ENCODE peak calls at places on chromosomes 7 and 10, in ten cellular contexts. F is tibial artery, Q is endothelial cell of umbilical vein, C is spleen, N is H9, S is sigmoid colon, I is ovary, A is HCT116, E is BJ, H is AG10803. B is an unnamed sample.

GRCh38 chr10:76116523-76116922 is 685.1 kb downstream of the LRMDA start:
- DNase-seq in F (no peak), Q (no peak), C (no peak), N (no peak), S (no peak), I (no peak), A (no peak), E (no peak), H (no peak), B (no peak)

GRCh38 chr10:4127518-4128315 is 342.7 kb upstream of the KLF6 start:
- DNase-seq in F (no peak), Q (peak), C (no peak), N (no peak), S (no peak), I (no peak), A (no peak), E (no peak), H (no peak), B (no peak)

GRCh38 chr7:20561466-20561865 is 54.0 kb upstream of the ABCB5 start:
- DNase-seq in F (no peak), Q (peak), C (no peak), N (no peak), S (no peak), I (no peak), A (no peak), E (no peak), H (no peak), B (no peak)

GRCh38 chr10:132374176-132374575 is 22.8 kb upstream of the PWWP2B start:
- DNase-seq in F (no peak), Q (no peak), C (peak), N (no peak), S (peak), I (no peak), A (no peak), E (no peak), H (no peak), B (no peak)

GRCh38 chr10:51585742-51586141 is 113.7 kb downstream of the CSTF2T start:
- DNase-seq in F (no peak), Q (no peak), C (no peak), N (no peak), S (no peak), I (no peak), A (no peak), E (no peak), H (no peak), B (no peak)

GRCh38 chr10:43689618-43689954 is 40.9 kb upstream of the ZNF32 start:
- DNase-seq in F (peak), Q (no peak), C (peak), N (peak), S (peak), I (peak), A (no peak), E (no peak), H (peak), B (no peak)

GRCh38 chr10:125868372-125868975 is 12.6 kb downstream of the DHX32 start:
- DNase-seq in F (no peak), Q (peak), C (no peak), N (no peak), S (no peak), I (no peak), A (peak), E (no peak), H (peak), B (no peak)

GRCh38 chr10:33334170-33334838 is at the start of gene NRP1:
- DNase-seq in F (peak), Q (peak), C (peak), N (peak), S (peak), I (peak), A (no peak), E (no peak), H (no peak), B (no peak)

GRCh38 chr10:86356306-86356705 is 10.3 kb downstream of the GRID1 start:
- DNase-seq in F (no peak), Q (no peak), C (peak), N (no peak), S (no peak), I (no peak), A (no peak), E (no peak), H (no peak), B (no peak)

GRCh38 chr10:80472234-80473095 is 18.4 kb downstream of the TSPAN14 start:
- DNase-seq in F (no peak), Q (peak), C (no peak), N (no peak), S (no peak), I (no peak), A (no peak), E (no peak), H (peak), B (no peak)

GRCh38 chr10:29859521-29860130 is 199.8 kb downstream of the JCAD start:
- DNase-seq in F (no peak), Q (no peak), C (no peak), N (no peak), S (no peak), I (no peak), A (no peak), E (peak), H (peak), B (no peak)

GRCh38 chr7:12674861-12675260 is 12.6 kb upstream of the ARL4A start:
- DNase-seq in F (no peak), Q (peak), C (no peak), N (peak), S (no peak), I (no peak), A (no peak), E (no peak), H (peak), B (no peak)

GRCh38 chr7:138885383-138886147 is 87.6 kb upstream of the ATP6V0A4 start:
- DNase-seq in F (no peak), Q (no peak), C (no peak), N (no peak), S (no peak), I (no peak), A (no peak), E (no peak), H (no peak), B (no peak)

GRCh38 chr7:4204530-4205165 is 477.4 kb upstream of the FOXK1 start:
- DNase-seq in F (no peak), Q (no peak), C (peak), N (peak), S (no peak), I (no peak), A (no peak), E (no peak), H (no peak), B (no peak)

GRCh38 chr7:30630986-30631385 is 36.3 kb downstream of the GARS1 start:
- DNase-seq in F (no peak), Q (no peak), C (no peak), N (no peak), S (no peak), I (no peak), A (no peak), E (no peak), H (no peak), B (no peak)

GRCh38 chr7:30626984-30627383 is 32.3 kb downstream of the GARS1 start:
- DNase-seq in F (no peak), Q (no peak), C (no peak), N (no peak), S (no peak), I (no peak), A (no peak), E (no peak), H (no peak), B (no peak)

DNA sequence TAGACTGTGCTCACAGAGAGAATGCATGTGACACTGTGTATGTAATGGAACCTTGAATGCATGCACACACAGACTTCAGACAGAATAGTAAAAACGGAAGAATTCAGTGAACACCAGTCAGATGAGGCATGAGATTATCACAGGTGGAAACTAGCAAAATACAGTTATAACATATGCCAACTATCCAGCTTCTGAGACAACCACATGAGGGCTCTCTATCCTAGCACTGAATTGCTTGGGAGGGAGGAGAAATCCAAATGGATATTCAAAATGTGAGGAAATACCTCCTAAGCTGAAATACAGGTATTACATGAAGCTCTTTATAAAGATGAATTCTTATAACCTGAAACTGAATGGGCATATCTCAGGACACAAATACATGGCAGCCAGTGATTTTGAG is 30.6 kb downstream of the GARS1 start:
- DNase-seq in F (no peak), Q (no peak), C (no peak), N (no peak), S (no peak), I (no peak), A (no peak), E (no peak), H (no peak), B (no peak)
- TF ChIP-seq CTCF in F (no peak), Q (no peak), C (no peak), N (peak), S (no peak), I (no peak), A (peak), E (no peak), H (no peak), B (peak)

GRCh38 chr10:114087655-114088054 is 44.0 kb downstream of the ADRB1 start:
- DNase-seq in F (no peak), Q (no peak), C (no peak), N (no peak), S (no peak), I (no peak), A (no peak), E (no peak), H (no peak), B (no peak)
- TF ChIP-seq CTCF in F (no peak), Q (no peak), C (no peak), N (no peak), S (no peak), I (no peak), A (peak), E (peak), H (no peak), B (no peak)

GRCh38 chr7:74183653-74184450 is 9.7 kb downstream of the EIF4H start:
- DNase-seq in F (no peak), Q (peak), C (no peak), N (no peak), S (no peak), I (no peak), A (no peak), E (no peak), H (no peak), B (no peak)
- TF ChIP-seq CTCF in F (no peak), Q (peak), C (no peak), N (peak), S (no peak), I (no peak), A (peak), E (peak), H (peak), B (peak)

GRCh38 chr10:34723746-34724145 is 91.3 kb downstream of the PARD3 start:
- DNase-seq in F (peak), Q (peak), C (no peak), N (no peak), S (no peak), I (peak), A (no peak), E (no peak), H (peak), B (no peak)
- TF ChIP-seq CTCF in F (peak), Q (peak), C (no peak), N (peak), S (no peak), I (peak), A (peak), E (peak), H (peak), B (peak)

DNA sequence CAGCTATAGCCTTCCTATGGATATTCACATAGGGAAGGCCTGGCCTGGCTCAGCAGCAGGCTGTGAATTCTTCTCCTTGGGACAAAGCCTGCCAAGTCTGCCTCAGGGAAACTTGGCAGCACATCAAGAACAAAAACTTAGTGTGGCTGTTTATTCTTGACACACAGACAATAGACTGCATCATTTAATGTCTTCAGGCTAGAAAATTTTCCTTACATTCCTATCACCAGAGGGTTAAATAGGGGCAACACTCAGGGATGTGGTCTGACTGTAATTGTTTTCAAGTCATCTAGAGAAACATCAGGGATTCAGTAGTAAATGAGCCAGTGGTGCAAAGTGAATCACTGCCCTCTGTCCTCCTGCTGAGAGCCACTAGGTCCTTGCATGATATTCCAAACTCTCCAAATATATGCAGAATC is 137.3 kb downstream of the SEMA3C start:
- DNase-seq in F (peak), Q (peak), C (no peak), N (no peak), S (peak), I (peak), A (peak), E (peak), H (peak), B (no peak)
- TF ChIP-seq CTCF in F (no peak), Q (no peak), C (no peak), N (no peak), S (no peak), I (no peak), A (no peak), E (peak), H (no peak), B (no peak)

GRCh38 chr7:63012633-63013183 is 985.9 kb upstream of the ZNF722 start:
- DNase-seq in F (no peak), Q (no peak), C (no peak), N (no peak), S (no peak), I (no peak), A (no peak), E (no peak), H (no peak), B (no peak)
- TF ChIP-seq CTCF in F (no peak), Q (no peak), C (no peak), N (no peak), S (no peak), I (no peak), A (no peak), E (no peak), H (no peak), B (no peak)

GRCh38 chr7:39631736-39632304 is 8.4 kb downstream of the RALA start:
- DNase-seq in F (no peak), Q (no peak), C (no peak), N (no peak), S (no peak), I (no peak), A (no peak), E (no peak), H (peak), B (no peak)
- TF ChIP-seq CTCF in F (no peak), Q (no peak), C (no peak), N (no peak), S (no peak), I (no peak), A (no peak), E (no peak), H (no peak), B (no peak)

B was measured in progenitor cell of endocrine pancreas.